ENCODE peak calls at places on chromosomes 7 and 10, in nine cellular contexts. R, O, I, B, E, K, D, W and L are unnamed samples.

GRCh38 chr10:13608246-13608853 is 21.6 kb downstream of the PRPF18 start:
- DNase-seq in W (no peak), O (no peak), B (no peak), D (no peak), I (no peak), E (no peak), R (peak), K (no peak), L (no peak)

GRCh38 chr7:41881313-41882130 is 178.6 kb upstream of the INHBA start:
- DNase-seq in E (peak), I (no peak), R (no peak), D (peak), K (no peak), O (peak), W (no peak), B (no peak), L (no peak)

GRCh38 chr10:103054621-103055020 is 136.5 kb downstream of the CNNM2 start:
- DNase-seq in K (no peak), B (peak), I (no peak), W (no peak), R (no peak), O (no peak), D (no peak), E (no peak), L (no peak)

GRCh38 chr7:50342616-50343114 is 38.1 kb downstream of the IKZF1 start:
- DNase-seq in E (no peak), B (no peak), I (no peak), W (no peak), R (no peak), K (no peak), D (peak), O (peak), L (no peak)

GRCh38 chr7:36802459-36802858 is 78.2 kb upstream of the AOAH start:
- DNase-seq in O (no peak), E (no peak), D (no peak), B (no peak), I (no peak), K (no peak), W (no peak), R (no peak), L (no peak)

GRCh38 chr7:38673795-38674194 is 42.6 kb upstream of the AMPH start:
- DNase-seq in I (no peak), E (peak), K (no peak), W (no peak), R (peak), D (no peak), O (no peak), B (no peak), L (no peak)

GRCh38 chr7:74032191-74032490 is 4.2 kb downstream of the ELN start:
- DNase-seq in E (peak), B (no peak), K (no peak), D (no peak), R (peak), O (no peak), I (no peak), W (no peak), L (no peak)

GRCh38 chr10:129207276-129207675 is 259.8 kb upstream of the MGMT start:
- DNase-seq in W (no peak), K (no peak), O (no peak), E (no peak), D (no peak), R (no peak), I (no peak), B (no peak), L (no peak)

GRCh38 chr7:88546808-88547207 is 212.7 kb upstream of the ZNF804B start:
- DNase-seq in R (no peak), O (no peak), K (peak), W (no peak), B (no peak), D (no peak), E (no peak), I (no peak), L (peak)

GRCh38 chr7:45457591-45457990 is 116.6 kb upstream of the ADCY1 start:
- DNase-seq in O (no peak), E (no peak), W (no peak), I (no peak), B (no peak), K (no peak), D (no peak), R (no peak), L (no peak)

GRCh38 chr10:3045471-3046209 is 21.7 kb upstream of the PFKP start:
- DNase-seq in I (peak), R (peak), E (peak), B (no peak), W (no peak), D (no peak), O (no peak), K (peak), L (peak)

GRCh38 chr10:122986340-122986739 is 6.1 kb downstream of the PSTK start:
- DNase-seq in E (peak), I (no peak), O (no peak), B (no peak), K (no peak), W (no peak), D (no peak), R (no peak), L (no peak)

GRCh38 chr10:87518937-87519336 is 14.2 kb downstream of the MINPP1 start:
- DNase-seq in B (no peak), E (no peak), O (no peak), K (no peak), I (no peak), D (no peak), R (no peak), W (no peak), L (no peak)

GRCh38 chr10:98028168-98028770 is 2.2 kb downstream of the CRTAC1 start:
- DNase-seq in W (no peak), R (peak), B (peak), K (no peak), E (peak), O (peak), D (peak), I (peak), L (peak)

GRCh38 chr10:79381804-79382221 is 34.5 kb downstream of the PPIF start:
- DNase-seq in O (no peak), B (no peak), I (no peak), D (no peak), E (peak), R (peak), W (peak), K (peak), L (no peak)

GRCh38 chr10:34655286-34656170 is 159.6 kb downstream of the PARD3 start:
- DNase-seq in W (no peak), I (peak), E (peak), R (peak), K (peak), D (no peak), O (no peak), B (no peak), L (peak)

GRCh38 chr10:12513775-12514663 is 164.7 kb downstream of the CAMK1D start:
- DNase-seq in O (no peak), D (no peak), B (no peak), R (no peak), E (peak), K (no peak), W (peak), I (no peak), L (no peak)

GRCh38 chr10:60536529-60537114 is 146.9 kb upstream of the ANK3 start:
- DNase-seq in D (no peak), W (no peak), B (no peak), E (peak), O (no peak), I (no peak), R (peak), K (peak), L (peak)